ENCODE peak calls at places on chromosomes 13 and 19, in four cellular contexts. E is stimulated activated CD4-positive, alpha-beta T cell treated with anti-CD3 and anti-CD28 coated beads, Interleukin-15, amount 100 ng/mL, for 1 hour; A is NCI-H2029; M is tibial nerve. V is an unnamed sample.

GRCh38 chr13:97225533-97225932 is 3.4 kb downstream of the MBNL2 start:
- DNase-seq in E (no peak), A (no peak), M (no peak), V (no peak)

GRCh38 chr19:12868540-12869112 is 12.6 kb downstream of the DNASE2 start:
- DNase-seq in E (no peak), A (peak; percentile 40), M (no peak), V (no peak)

GRCh38 chr19:40523322-40524047 is 53.2 kb upstream of the SHKBP1 start:
- DNase-seq in E (no peak), A (peak; percentile 67), M (no peak), V (no peak)

GRCh38 chr19:47296036-47296435 is 13.6 kb upstream of the C5AR1 start:
- DNase-seq in E (peak; percentile 21), A (peak; percentile 84), M (peak; percentile 56), V (peak; percentile 83)

GRCh38 chr13:42377640-42378382 is 105.9 kb downstream of the AKAP11 start:
- DNase-seq in E (no peak), A (no peak), M (no peak), V (no peak)

GRCh38 chr19:6800991-6801396 is 28.5 kb downstream of the VAV1 start:
- DNase-seq in E (no peak), A (peak; percentile 61), M (no peak), V (no peak)

GRCh38 chr13:29515372-29515771 is 80.1 kb downstream of the SLC7A1 start:
- DNase-seq in E (no peak), A (no peak), M (no peak), V (no peak)

GRCh38 chr19:48964205-48965032 is 690 bp upstream of the FTL start:
- DNase-seq in E (no peak), A (no peak), M (no peak), V (no peak)

GRCh38 chr13:33462109-33462508 is 176.6 kb upstream of the STARD13 start:
- DNase-seq in E (no peak), A (no peak), M (no peak), V (no peak)

GRCh38 chr19:47135156-47135555 is 4.5 kb downstream of the SAE1 start:
- DNase-seq in E (no peak), A (no peak), M (no peak), V (no peak)

GRCh38 chr13:95355491-95355890 is 54.2 kb upstream of the ABCC4 start:
- DNase-seq in E (no peak), A (no peak), M (no peak), V (no peak)

GRCh38 chr19:10085641-10086031 is 481 bp upstream of the SHFL start:
- DNase-seq in E (no peak), A (no peak), M (no peak), V (no peak)